ENCODE peak calls at places on chromosomes 12 and 14, in seven cellular contexts. Q, E, I, X, C, L and N are unnamed samples.

GRCh38 chr14:103393687-103394626 is 8.7 kb downstream of the MARK3 start:
- DNase-seq in I (no peak), L (peak; percentile 34), C (no peak), E (peak; percentile 38), Q (no peak), X (no peak), N (peak; percentile 60)

GRCh38 chr14:77026930-77027537 is 1.5 kb downstream of the IRF2BPL start:
- DNase-seq in I (no peak), C (peak; percentile 70), E (peak; percentile 52), Q (no peak), L (peak; percentile 74), X (peak; percentile 44), N (peak; percentile 63)

GRCh38 chr14:95577067-95577800 is 42.4 kb downstream of the GLRX5 start:
- DNase-seq in E (no peak), I (no peak), Q (no peak), L (no peak), X (no peak), C (no peak), N (no peak)

GRCh38 chr14:86961106-86961716 is 1031.8 kb downstream of the GALC start:
- DNase-seq in L (peak; percentile 50), C (no peak), I (no peak), E (no peak), X (no peak), Q (peak; percentile 7), N (peak; percentile 17)

GRCh38 chr12:107845226-107845979 is 70.9 kb downstream of the ASCL4 start:
- DNase-seq in X (no peak), E (no peak), Q (no peak), L (no peak), C (peak; percentile 44), I (no peak), N (no peak)

GRCh38 chr12:106006940-106007339 is 131.8 kb downstream of the NUAK1 start:
- DNase-seq in Q (no peak), E (no peak), L (no peak), C (no peak), X (no peak), I (no peak), N (no peak)

GRCh38 chr12:124545508-124546418 is 21.6 kb downstream of the NCOR2 start:
- DNase-seq in Q (peak; percentile 73), E (no peak), I (no peak), C (peak; percentile 78), L (no peak), X (peak; percentile 16), N (no peak)

GRCh38 chr14:56138987-56139386 is 20.8 kb downstream of the PELI2 start:
- DNase-seq in L (no peak), E (no peak), X (no peak), C (no peak), Q (no peak), I (no peak), N (no peak)

GRCh38 chr12:92234533-92234932 is 88.9 kb upstream of the BTG1 start:
- DNase-seq in X (no peak), C (no peak), L (no peak), Q (no peak), I (no peak), E (no peak), N (no peak)

GRCh38 chr14:74856366-74856765 is 19.6 kb downstream of the PROX2 start:
- DNase-seq in Q (no peak), I (no peak), E (no peak), C (no peak), L (no peak), X (no peak), N (no peak)

GRCh38 chr12:23209793-23210192 is 584.8 kb downstream of the ETNK1 start:
- DNase-seq in I (no peak), C (no peak), E (no peak), L (no peak), Q (no peak), X (no peak), N (no peak)

GRCh38 chr14:28142400-28143015 is 624.1 kb upstream of the FOXG1 start:
- DNase-seq in X (no peak), I (no peak), E (no peak), L (peak; percentile 20), C (no peak), Q (no peak), N (no peak)

GRCh38 chr12:47014474-47014873 is 64.9 kb upstream of the PCED1B start:
- DNase-seq in Q (no peak), E (peak; percentile 89), L (no peak), X (no peak), I (no peak), C (no peak), N (no peak)

DNA sequence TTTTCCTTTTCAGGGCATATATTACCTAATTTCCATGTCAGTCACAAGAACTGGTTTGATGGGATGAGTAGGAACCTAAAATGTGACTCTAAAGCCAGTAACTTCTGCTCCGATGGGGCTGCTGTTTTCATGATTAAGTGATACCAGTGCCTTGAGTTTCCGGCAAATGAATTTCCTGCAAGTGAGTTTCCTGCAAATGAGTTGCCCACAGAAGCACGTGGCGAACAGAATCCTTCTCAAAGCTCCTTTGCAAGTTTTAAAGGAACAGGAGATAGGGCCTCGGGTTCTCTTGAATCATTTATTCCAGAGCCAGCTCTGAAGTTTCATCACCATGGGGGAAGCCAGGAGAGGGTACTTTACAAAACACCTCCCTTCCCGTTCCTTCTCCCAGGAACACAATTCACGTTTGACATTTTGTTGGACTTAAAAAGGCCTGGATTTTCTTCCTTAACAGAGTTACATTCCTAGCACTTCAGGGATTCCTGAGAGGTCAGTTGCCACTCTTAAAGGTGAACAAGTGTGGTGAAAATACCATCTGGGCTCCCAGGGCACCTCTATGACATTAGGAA is 2.2 kb upstream of the PPTC7 start:
- DNase-seq in E (peak; percentile 47), L (peak; percentile 16), C (peak; percentile 64), Q (no peak), I (no peak), X (no peak), N (peak; percentile 29)
- H3K27ac ChIP-seq in E (peak overlapping the region; percentile 46), L (peak overlapping the region; percentile 18), C (no peak overlapping the region), Q (no peak overlapping the region), I (peak overlapping the region; percentile 35), X (no peak overlapping the region), N (peak overlapping the region; percentile 92)

GRCh38 chr14:64220056-64220455 is 74.1 kb downstream of the ESR2 start:
- DNase-seq in X (no peak), E (no peak), I (no peak), C (no peak), Q (no peak), L (no peak), N (no peak)
- H3K4me1 ChIP-seq in X (no peaks in the 10 kb centered on the region), E (no peaks in the 10 kb centered on the region), I (no peaks in the 10 kb centered on the region), C (no peaks in the 10 kb centered on the region), Q (peaks cover 18% of the 10 kb centered on the region), L (no peaks in the 10 kb centered on the region), N (peaks cover 73% of the 10 kb centered on the region)

DNA sequence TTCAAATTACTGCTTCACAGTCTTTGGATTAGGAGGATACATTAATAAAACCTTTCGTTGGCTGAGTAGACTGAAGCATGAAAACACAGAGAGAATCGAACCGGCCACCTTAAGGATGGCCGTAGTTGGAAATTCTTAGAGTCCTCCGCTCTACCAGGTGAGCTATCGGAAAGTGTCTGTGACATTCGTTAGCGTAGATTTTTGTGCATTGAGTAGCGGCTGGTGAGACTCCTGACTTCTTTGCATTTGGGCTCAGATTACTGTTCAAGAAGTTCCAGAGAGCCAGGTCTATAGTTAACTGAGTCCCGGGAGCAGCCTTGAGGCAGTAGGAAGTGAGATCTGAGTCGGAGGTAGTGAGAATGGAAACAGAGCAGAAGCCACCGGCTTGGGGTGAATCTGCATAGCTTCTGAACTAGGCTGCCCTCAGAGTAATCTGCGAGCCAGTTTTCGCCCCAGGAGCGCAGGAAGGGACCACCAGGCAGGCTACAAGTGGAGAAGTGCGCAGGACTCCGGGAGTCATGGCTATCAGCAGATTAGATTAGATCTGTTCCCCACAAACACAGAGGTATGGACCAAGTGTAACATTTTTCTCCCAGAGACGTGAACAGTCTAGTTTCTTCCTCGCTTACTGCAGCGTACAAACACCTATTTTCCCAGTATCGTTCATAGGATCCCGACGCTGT is 11.0 kb downstream of the OR6S1 start:
- DNase-seq in Q (peak; percentile 13), X (no peak), E (peak; percentile 28), L (peak; percentile 74), I (no peak), C (no peak), N (no peak)
- H3K27ac ChIP-seq in Q (peak overlapping the region; percentile 16), X (no peak overlapping the region), E (no peak overlapping the region), L (peak overlapping the region; percentile 22), I (no peak overlapping the region), C (no peak overlapping the region), N (peak overlapping the region; percentile 33)

GRCh38 chr14:59358105-59358504 is 107.1 kb downstream of the GPR135 start:
- DNase-seq in X (no peak), L (peak; percentile 18), I (no peak), C (peak; percentile 64), E (no peak), Q (no peak), N (no peak)

GRCh38 chr14:59360923-59361794 is 104.0 kb downstream of the GPR135 start:
- DNase-seq in I (no peak), C (no peak), X (no peak), L (peak; percentile 80), Q (no peak), E (peak; percentile 43), N (peak; percentile 48)

GRCh38 chr14:59356783-59357182 is 108.4 kb downstream of the GPR135 start:
- DNase-seq in Q (no peak), E (no peak), L (no peak), C (no peak), X (no peak), I (no peak), N (no peak)

GRCh38 chr14:59358774-59359173 is 106.4 kb downstream of the GPR135 start:
- DNase-seq in I (no peak), C (no peak), L (no peak), Q (no peak), E (no peak), X (no peak), N (no peak)

DNA sequence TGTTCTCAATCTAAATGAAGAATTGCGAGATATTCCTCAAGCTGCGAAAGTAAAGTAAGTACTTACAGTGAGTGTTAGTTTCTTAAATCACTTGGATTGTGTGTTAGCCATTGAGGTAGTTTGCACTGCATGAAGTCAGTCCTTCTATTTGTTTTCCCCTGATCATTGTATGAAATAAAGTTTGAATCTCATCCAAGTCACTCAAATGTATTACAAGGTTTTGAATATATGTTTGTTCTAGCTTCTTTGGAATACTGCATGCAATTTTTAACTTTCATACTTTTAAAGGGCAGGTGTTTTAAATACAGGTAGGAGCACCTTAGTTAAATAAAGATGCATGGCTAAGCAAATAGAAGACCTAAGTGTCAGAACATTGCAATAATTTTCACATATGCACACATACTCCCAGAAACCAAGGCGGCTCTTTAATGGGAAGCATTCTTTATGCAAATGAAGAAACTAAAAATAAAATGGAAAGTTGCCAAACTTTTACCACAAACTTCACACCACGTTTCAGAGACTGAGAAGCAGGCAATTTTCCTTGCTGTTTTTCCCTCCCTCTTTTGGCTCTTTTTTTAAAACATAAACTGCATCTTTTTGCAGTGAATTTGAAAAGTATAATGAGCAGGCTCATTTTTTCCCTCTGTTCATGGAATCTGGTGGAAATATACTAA is 105.6 kb downstream of the GPR135 start:
- DNase-seq in X (no peak), Q (peak; percentile 41), E (no peak), C (no peak), I (no peak), L (no peak), N (no peak)
- H3K4me1 ChIP-seq in X (no peaks in the 10 kb centered on the region), Q (peaks cover 7% of the 10 kb centered on the region), E (peaks cover 37% of the 10 kb centered on the region), C (peaks cover 14% of the 10 kb centered on the region), I (peaks cover 36% of the 10 kb centered on the region), L (peaks cover 6% of the 10 kb centered on the region), N (no peaks in the 10 kb centered on the region)

GRCh38 chr12:38543151-38543550 is 226.6 kb downstream of the ALG10B start:
- DNase-seq in I (no peak), E (no peak), X (no peak), C (no peak), Q (peak; percentile 90), L (peak; percentile 9), N (no peak)
- H3K27ac ChIP-seq in I (no peak overlapping the region), E (no peak overlapping the region), X (no peak overlapping the region), C (no peak overlapping the region), Q (peak overlapping the region; percentile 94), L (no peak overlapping the region), N (no peak overlapping the region)